ENCODE peak calls at places on chromosomes 4 and X, in four cellular contexts. H, P, J and K are unnamed samples.

GRCh38 chrX:72079607-72080006 is 52.1 kb downstream of the RTL5 start:
- DNase-seq in P (no peak), J (no peak), H (no peak), K (no peak)

GRCh38 chrX:17738737-17739535 is 1.6 kb downstream of the SCML1 start:
- DNase-seq in J (no peak), H (no peak), P (no peak), K (no peak)

GRCh38 chr4:152609460-152609859 is 70.3 kb downstream of the TMEM154 start:
- DNase-seq in H (no peak), J (no peak), P (no peak), K (no peak)

GRCh38 chr4:6058531-6059374 is 40.5 kb upstream of the C4orf50 start:
- DNase-seq in P (no peak), H (peak; percentile 8), J (no peak), K (no peak)

GRCh38 chr4:172815499-172816175 is 353.0 kb upstream of the GALNT7 start:
- DNase-seq in P (no peak), H (no peak), J (no peak), K (no peak)

GRCh38 chr4:88674989-88675388 is 22.6 kb downstream of the NAP1L5 start:
- DNase-seq in P (no peak), H (no peak), J (peak; percentile 83), K (no peak)

GRCh38 chrX:8731579-8732395 is at the start of gene ANOS1:
- DNase-seq in P (peak; percentile 76), H (no peak), J (no peak), K (peak; percentile 26)

GRCh38 chr4:169051936-169052335 is 41.9 kb upstream of the CBR4 start:
- DNase-seq in J (no peak), P (no peak), H (no peak), K (no peak)

GRCh38 chrX:41688154-41688553 is 619 bp upstream of the GPR34 start:
- DNase-seq in H (no peak), J (no peak), P (no peak), K (no peak)

GRCh38 chr4:182874946-182875345 is 42.2 kb downstream of the DCTD start:
- DNase-seq in P (no peak), J (no peak), H (no peak), K (no peak)

GRCh38 chr4:101649790-101650450 is 140.6 kb upstream of the BANK1 start:
- DNase-seq in P (no peak), J (no peak), H (no peak), K (peak; percentile 83)

GRCh38 chr4:848307-848691 is 22.4 kb upstream of the CPLX1 start:
- DNase-seq in J (no peak), P (no peak), H (no peak), K (no peak)

GRCh38 chr4:85828295-85828910 is 353.5 kb downstream of the ARHGAP24 start:
- DNase-seq in J (peak; percentile 56), H (no peak), P (no peak), K (no peak)

GRCh38 chrX:24149346-24150050 is at the start of gene ZFX:
- DNase-seq in J (peak; percentile 63), H (peak; percentile 58), P (no peak), K (no peak)

GRCh38 chr4:17561195-17561909 is 15.6 kb upstream of the LAP3 start:
- DNase-seq in J (peak; percentile 79), P (no peak), H (no peak), K (no peak)

GRCh38 chr4:174648859-174649258 is 126.6 kb upstream of the HPGD start:
- DNase-seq in J (no peak), H (no peak), P (no peak), K (no peak)

GRCh38 chr4:29853843-29854242 is 866.3 kb upstream of the PCDH7 start:
- DNase-seq in J (no peak), P (peak; percentile 17), H (no peak), K (no peak)

GRCh38 chr4:104860227-104861123 is 286.2 kb upstream of the TET2 start:
- DNase-seq in P (peak; percentile 89), J (peak; percentile 63), H (peak; percentile 70), K (peak; percentile 42)

GRCh38 chr4:76562161-76562560 is 127.1 kb downstream of the SHROOM3 start:
- DNase-seq in H (no peak), J (peak; percentile 91), P (no peak), K (peak; percentile 34)

DNA sequence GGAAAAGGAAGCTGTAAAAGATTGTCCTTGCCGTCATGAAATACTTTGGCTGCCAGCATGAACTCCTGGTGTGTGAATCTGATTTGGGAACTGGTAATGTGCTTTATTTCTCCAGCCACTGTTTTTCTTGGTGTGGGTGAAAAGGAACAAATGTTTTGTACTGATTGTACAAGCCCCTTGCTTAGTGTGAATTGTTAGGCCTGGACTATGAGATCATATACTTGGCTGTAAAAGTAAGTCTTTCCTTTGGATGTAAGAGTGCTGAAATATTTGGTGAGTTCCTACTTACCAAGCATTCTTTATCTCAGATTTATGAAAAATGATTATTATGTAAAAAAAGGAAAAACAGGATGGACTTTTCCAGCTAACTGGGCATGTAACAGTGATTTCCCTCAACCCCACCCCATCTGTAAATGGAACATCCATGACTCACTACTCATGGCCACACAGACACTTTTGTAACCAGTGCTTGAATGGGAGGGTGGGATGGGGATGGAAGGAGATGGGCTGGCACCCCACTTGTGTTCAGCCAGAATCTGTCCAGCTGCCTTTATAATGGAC is 6.3 kb downstream of the FNIP2 start:
- DNase-seq in H (no peak), P (no peak), J (peak; percentile 68), K (peak; percentile 45)
- H3K27ac ChIP-seq in H (no peak overlapping the region), P (no peak overlapping the region), J (peak overlapping the region; percentile 5), K (no peak overlapping the region)

GRCh38 chr4:162461952-162462351 is 298.2 kb upstream of the FSTL5 start:
- DNase-seq in H (no peak), P (peak; percentile 15), J (no peak), K (no peak)
- TF ChIP-seq CTCF in H (peak; percentile 41), P (peak; percentile 50), J (no peak), K (no peak)

GRCh38 chrX:153061732-153062131 is 5.5 kb downstream of the PNMA3 start:
- DNase-seq in J (peak; percentile 55), P (no peak), H (no peak), K (peak; percentile 38)
- H3K27ac ChIP-seq in J (no peak overlapping the region), P (no peak overlapping the region), H (no peak overlapping the region), K (no peak overlapping the region)

DNA sequence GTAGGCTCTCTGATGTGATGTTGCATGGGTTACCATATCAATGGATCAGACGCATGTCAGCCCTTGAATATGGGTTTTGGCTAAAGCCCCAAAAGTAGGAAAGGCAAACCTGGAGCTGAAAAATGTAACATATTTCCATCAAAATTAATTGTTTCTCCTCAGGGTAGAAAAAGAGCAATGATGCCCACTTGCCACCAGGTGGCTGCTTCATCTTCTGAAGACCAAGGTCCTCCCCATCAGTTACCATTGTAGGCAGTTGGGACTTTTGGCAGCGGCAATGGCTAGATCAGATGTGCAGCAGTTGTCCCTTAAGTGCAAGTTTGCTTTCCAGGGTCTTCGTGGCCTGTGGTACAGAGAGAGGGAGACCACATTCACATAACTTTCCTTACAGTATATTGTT is 118.2 kb downstream of the NAF1 start:
- DNase-seq in P (peak; percentile 75), H (peak; percentile 44), J (peak; percentile 19), K (peak; percentile 19)
- TF ChIP-seq CTCF in P (peak; percentile 72), H (peak; percentile 70), J (peak; percentile 59), K (no peak)

GRCh38 chr4:143391895-143392294 is 55.2 kb downstream of the GAB1 start:
- DNase-seq in P (no peak), J (peak; percentile 89), H (no peak), K (no peak)
- H3K27ac ChIP-seq in P (no peak overlapping the region), J (peak overlapping the region; percentile 28), H (peak overlapping the region; percentile 96), K (no peak overlapping the region)

GRCh38 chrX:18896680-18897544 is 87.0 kb downstream of the PHKA2 start:
- DNase-seq in P (no peak), J (no peak), H (no peak), K (no peak)

GRCh38 chrX:18897611-18898010 is 86.3 kb downstream of the PHKA2 start:
- DNase-seq in J (no peak), H (no peak), P (no peak), K (no peak)

GRCh38 chrX:18898091-18898490 is 85.8 kb downstream of the PHKA2 start:
- DNase-seq in J (no peak), H (no peak), P (no peak), K (no peak)

GRCh38 chrX:18899796-18900380 is 84.0 kb downstream of the PHKA2 start:
- DNase-seq in H (no peak), P (peak; percentile 35), J (no peak), K (no peak)

GRCh38 chrX:18898517-18898916 is 85.4 kb downstream of the PHKA2 start:
- DNase-seq in P (no peak), J (no peak), H (no peak), K (no peak)
- TF ChIP-seq CTCF in P (no peak), J (no peak), H (no peak), K (no peak)

GRCh38 chr4:176526704-176527103 is 206.9 kb downstream of the SPCS3 start:
- DNase-seq in J (no peak), H (no peak), P (no peak), K (no peak)
- H3K27ac ChIP-seq in J (no peak overlapping the region), H (no peak overlapping the region), P (no peak overlapping the region), K (no peak overlapping the region)